ENCODE peak calls at places on chromosomes 13 and 19, in seven cellular contexts. G is GM13977, B is ascending aorta, R is fibroblast of mammary gland, F is neural progenitor cell, U is upper lobe of left lung, M is HFFc6. H is an unnamed sample.
A peak's percentile ranks its signal among the peaks of the same experiment; 100 is the strongest.

GRCh38 chr19:39350156-39350555 is 7.9 kb downstream of the SAMD4B start:
- DNase-seq in M (no peak), F (no peak), B (no peak), G (no peak), U (no peak), R (no peak), H (no peak)

GRCh38 chr19:38583219-38583984 is 34.4 kb downstream of the MAP4K1 start:
- DNase-seq in R (no peak), U (peak; percentile 39), G (peak; percentile 70), F (no peak), B (no peak), M (no peak), H (no peak)

GRCh38 chr19:57816652-57817051 is 1.9 kb upstream of the ZNF552 start:
- DNase-seq in G (no peak), F (no peak), B (no peak), U (no peak), R (no peak), M (no peak), H (no peak)

GRCh38 chr19:46818812-46819211 is 30.4 kb upstream of the SLC1A5 start:
- DNase-seq in U (no peak), F (no peak), G (no peak), B (no peak), M (peak; percentile 11), R (peak; percentile 53), H (no peak)

GRCh38 chr13:40756042-40756441 is 14.9 kb downstream of the MRPS31 start:
- DNase-seq in U (no peak), M (no peak), R (no peak), B (no peak), G (no peak), F (no peak), H (no peak)

GRCh38 chr19:14563989-14564650 is 7.7 kb downstream of the NDUFB7 start:
- DNase-seq in G (peak; percentile 55), U (peak; percentile 85), M (no peak), B (no peak), F (peak; percentile 71), R (peak; percentile 64), H (no peak)

GRCh38 chr13:76009491-76009890 is 373.4 kb downstream of the LMO7 start:
- DNase-seq in R (peak; percentile 39), F (no peak), G (no peak), M (no peak), U (no peak), B (no peak), H (no peak)

GRCh38 chr13:37954191-37954590 is 84.6 kb upstream of the TRPC4 start:
- DNase-seq in F (no peak), G (no peak), U (no peak), R (no peak), B (no peak), M (no peak), H (no peak)

GRCh38 chr19:19587776-19588175 is 30.7 kb downstream of the PBX4 start:
- DNase-seq in M (no peak), F (no peak), U (no peak), G (no peak), B (no peak), R (no peak), H (no peak)

GRCh38 chr19:13053761-13054604 is 48.7 kb downstream of the LYL1 start:
- DNase-seq in U (peak; percentile 78), R (peak; percentile 84), F (peak; percentile 87), M (peak; percentile 89), G (no peak), B (peak; percentile 93), H (no peak)

DNA sequence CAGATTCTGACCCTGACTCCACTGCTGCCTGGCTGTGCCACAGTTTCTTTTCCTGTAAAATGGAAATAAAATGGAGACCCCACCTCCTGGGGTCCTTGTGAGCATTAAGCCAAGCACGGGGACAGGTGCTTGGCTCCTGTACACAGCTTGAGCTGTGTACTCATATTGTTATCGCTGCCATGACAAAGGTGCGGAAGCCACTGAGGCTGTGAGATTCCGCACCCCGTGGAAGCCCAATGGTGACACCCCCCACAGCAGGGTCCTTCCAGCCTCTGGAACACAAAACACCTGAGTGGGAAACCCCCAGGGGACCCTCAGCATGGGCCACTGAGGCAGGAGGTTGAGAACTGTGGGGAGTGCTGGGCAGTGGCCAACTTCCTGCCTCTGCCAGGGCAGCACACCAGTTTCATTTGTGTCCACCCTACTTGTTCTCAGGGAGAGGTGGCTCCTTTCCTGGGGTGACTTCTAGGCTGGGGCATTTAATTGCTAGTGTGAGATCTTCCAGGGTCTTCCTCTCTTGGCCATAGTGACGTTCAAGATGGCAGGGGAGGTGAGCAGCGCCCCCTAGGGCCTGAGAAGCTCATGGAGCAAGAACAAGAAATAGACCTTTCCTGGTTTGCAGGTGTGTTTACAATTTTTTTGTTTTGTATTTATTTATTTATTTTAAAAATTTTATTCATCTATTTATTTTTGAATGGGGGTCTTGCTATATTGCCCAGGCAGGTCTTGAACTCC is 5.4 kb upstream of the JSRP1 start:
- DNase-seq in G (peak; percentile 50), M (no peak), U (no peak), F (peak; percentile 48), B (no peak), R (peak; percentile 43), H (no peak)
- TF ChIP-seq CTCF in G (peak; percentile 70), M (peak; percentile 81), U (peak; percentile 33), F (peak; percentile 62), B (no peak), R (peak; percentile 70), H (peak; percentile 76)

GRCh38 chr13:67071918-67072598 is 158.1 kb downstream of the PCDH9 start:
- DNase-seq in B (no peak), R (no peak), U (no peak), G (no peak), F (no peak), M (no peak), H (no peak)

GRCh38 chr13:67076378-67076777 is 153.8 kb downstream of the PCDH9 start:
- DNase-seq in F (no peak), U (no peak), R (no peak), B (no peak), G (no peak), M (no peak), H (no peak)

GRCh38 chr13:67078062-67078461 is 152.1 kb downstream of the PCDH9 start:
- DNase-seq in G (no peak), F (no peak), M (no peak), B (no peak), R (no peak), U (no peak), H (no peak)

GRCh38 chr13:67077132-67077531 is 153.0 kb downstream of the PCDH9 start:
- DNase-seq in G (no peak), B (no peak), U (no peak), M (no peak), R (no peak), F (no peak), H (no peak)

DNA sequence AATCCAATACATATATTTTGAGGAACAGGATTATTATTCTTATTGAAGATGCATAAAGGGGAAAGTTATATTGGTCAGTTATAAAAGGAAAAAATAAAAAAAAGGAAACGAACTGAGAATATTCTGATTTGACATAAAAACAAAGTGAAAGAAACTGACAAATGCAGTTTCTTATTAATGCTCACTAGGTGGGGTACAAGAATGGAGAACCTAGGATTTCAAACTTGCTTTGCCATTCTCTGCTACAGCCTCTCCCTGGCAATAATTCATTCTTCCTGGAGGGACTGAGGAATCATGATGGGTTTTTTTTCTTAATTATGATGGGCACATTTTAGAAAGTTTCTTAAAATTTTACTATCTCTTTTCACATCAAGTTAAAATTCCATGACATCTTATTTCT is 154.9 kb downstream of the PCDH9 start:
- DNase-seq in M (peak; percentile 2), R (peak; percentile 45), F (no peak), G (no peak), U (no peak), B (no peak), H (no peak)
- TF ChIP-seq CTCF in M (peak; percentile 55), R (peak; percentile 38), F (no peak), G (no peak), U (no peak), B (no peak), H (no peak)

DNA sequence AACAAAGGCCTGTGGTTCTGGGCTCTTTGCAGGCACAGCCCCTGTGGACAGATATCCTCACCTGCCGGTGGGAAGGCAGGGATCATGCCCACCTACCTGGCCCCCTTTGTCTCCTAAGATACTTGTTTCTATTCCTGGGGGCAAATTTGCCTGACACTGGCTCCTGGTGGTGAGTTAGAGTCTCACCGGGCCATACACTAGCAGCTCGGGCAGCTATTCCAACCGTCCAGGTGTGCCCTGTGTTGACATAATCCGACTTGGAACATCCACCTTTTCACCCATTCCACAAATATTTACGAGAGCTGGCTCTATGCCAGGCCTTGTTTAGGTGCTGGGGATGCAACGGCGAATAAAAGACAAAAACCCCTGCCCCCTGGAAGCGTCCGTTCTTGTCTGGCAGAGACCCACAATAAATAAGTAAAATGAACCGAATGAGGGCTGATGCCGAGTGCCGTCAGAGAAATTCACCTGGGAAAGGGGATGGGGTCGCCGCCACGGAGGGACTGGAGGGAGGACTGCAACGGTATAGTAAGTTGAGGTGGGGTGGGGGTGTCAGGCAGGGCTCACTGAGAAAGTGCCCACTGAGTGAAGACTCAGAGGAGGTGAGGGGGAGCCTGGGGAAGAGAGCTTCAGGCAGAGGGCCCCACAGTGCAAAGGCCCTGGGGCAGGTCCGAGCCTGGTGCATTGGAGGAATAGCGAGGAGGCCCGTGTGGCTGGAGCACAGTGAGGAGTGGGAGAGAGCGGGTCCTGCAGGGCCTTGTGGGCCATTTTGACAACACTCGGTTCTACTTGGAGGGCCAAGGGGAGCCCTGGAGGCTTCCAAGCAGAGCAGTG is 43.2 kb upstream of the RANBP3 start:
- DNase-seq in R (no peak), U (no peak), M (no peak), G (no peak), F (no peak), B (no peak), H (no peak)
- TF ChIP-seq CTCF in R (no peak), U (no peak), M (no peak), G (no peak), F (no peak), B (no peak), H (no peak)

GRCh38 chr19:49812997-49813861 is at the start of gene FUZ:
- DNase-seq in B (peak; percentile 98), U (peak; percentile 90), R (peak; percentile 99), F (peak; percentile 99), M (peak; percentile 99), G (peak; percentile 94), H (peak; percentile 94)
- TF ChIP-seq CTCF in B (peak; percentile 8), U (peak; percentile 26), R (peak; percentile 24), F (peak; percentile 56), M (peak; percentile 58), G (no peak), H (peak; percentile 60)

GRCh38 chr19:29872224-29872731 is 60.5 kb downstream of the CCNE1 start:
- DNase-seq in G (peak; percentile 57), F (peak; percentile 81), U (peak; percentile 65), B (no peak), M (no peak), R (no peak), H (no peak)
- TF ChIP-seq CTCF in G (peak; percentile 26), F (peak; percentile 47), U (no peak), B (no peak), M (peak; percentile 39), R (no peak), H (peak; percentile 47)